ENCODE peak calls at places on chromosomes 11 and 22, in four cellular contexts. O, Z, R and G are unnamed samples. For H3K4me1, the result is how much of the 10 kb centered on the place peaks cover.

GRCh38 chr11:59273008-59273841 is 60.5 kb upstream of the MPEG1 start:
- DNase-seq in R (no peak), Z (no peak), O (no peak), G (no peak)

GRCh38 chr11:35237860-35238715 is 99.1 kb downstream of the CD44 start:
- DNase-seq in Z (no peak), R (no peak), O (no peak), G (no peak)

GRCh38 chr11:2531277-2531986 is 86.6 kb downstream of the KCNQ1 start:
- DNase-seq in O (peak), R (peak), Z (peak), G (peak)

GRCh38 chr11:17314232-17314547 is 37.4 kb upstream of the NCR3LG1 start:
- DNase-seq in R (no peak), O (no peak), Z (no peak), G (no peak)

GRCh38 chr11:69694781-69695180 is 9.0 kb downstream of the FGF19 start:
- DNase-seq in Z (no peak), O (no peak), R (peak), G (no peak)

GRCh38 chr22:22773979-22774738 is 113.5 kb upstream of the IGLL5 start:
- DNase-seq in Z (peak), R (no peak), O (no peak), G (no peak)

GRCh38 chr11:7167976-7168740 is 79.4 kb downstream of the RBMXL2 start:
- DNase-seq in R (no peak), Z (no peak), O (no peak), G (no peak)

GRCh38 chr22:20312396-20313191 is 7.3 kb downstream of the DGCR6L start:
- DNase-seq in R (peak), O (no peak), Z (peak), G (peak)

GRCh38 chr11:31810779-31811647 is at the start of gene PAX6:
- DNase-seq in R (peak), O (peak), Z (peak), G (peak)

GRCh38 chr22:23431337-23432072 is 148.6 kb downstream of the IGLL1 start:
- DNase-seq in R (no peak), O (no peak), Z (no peak), G (no peak)

GRCh38 chr11:44065161-44065571 is 904 bp upstream of the ACCS start:
- DNase-seq in O (no peak), R (no peak), Z (no peak), G (no peak)

GRCh38 chr11:5624489-5625278 is at the start of gene TRIM34:
- DNase-seq in O (peak), R (no peak), Z (peak), G (no peak)

GRCh38 chr11:118621071-118621815 is 13.8 kb downstream of the PHLDB1 start:
- DNase-seq in R (peak), Z (peak), O (no peak), G (peak)

GRCh38 chr11:77038029-77038824 is 4.0 kb downstream of the B3GNT6 start:
- DNase-seq in Z (no peak), R (no peak), O (no peak), G (no peak)

GRCh38 chr22:41481131-41481830 is 12.4 kb downstream of the ACO2 start:
- DNase-seq in O (no peak), Z (peak), R (peak), G (no peak)

GRCh38 chr22:28903719-28904118 is 20.3 kb downstream of the ZNRF3 start:
- DNase-seq in Z (no peak), O (no peak), R (peak), G (no peak)

GRCh38 chr11:119166368-119167076 is 2.0 kb upstream of the NLRX1 start:
- DNase-seq in R (no peak), O (peak), Z (no peak), G (no peak)

GRCh38 chr22:17910561-17911311 is 113.6 kb downstream of the MICAL3 start:
- DNase-seq in O (peak), Z (peak), R (peak), G (peak)

GRCh38 chr22:40206561-40206960 is 28.8 kb downstream of the TNRC6B start:
- DNase-seq in O (no peak), Z (no peak), R (no peak), G (no peak)

GRCh38 chr11:57290288-57290687 is 34.5 kb downstream of the TNKS1BP1 start:
- DNase-seq in Z (no peak), R (no peak), O (no peak), G (no peak)

GRCh38 chr22:28953976-28954880 is 70.9 kb downstream of the ZNRF3 start:
- DNase-seq in R (no peak), Z (no peak), O (no peak), G (no peak)

DNA sequence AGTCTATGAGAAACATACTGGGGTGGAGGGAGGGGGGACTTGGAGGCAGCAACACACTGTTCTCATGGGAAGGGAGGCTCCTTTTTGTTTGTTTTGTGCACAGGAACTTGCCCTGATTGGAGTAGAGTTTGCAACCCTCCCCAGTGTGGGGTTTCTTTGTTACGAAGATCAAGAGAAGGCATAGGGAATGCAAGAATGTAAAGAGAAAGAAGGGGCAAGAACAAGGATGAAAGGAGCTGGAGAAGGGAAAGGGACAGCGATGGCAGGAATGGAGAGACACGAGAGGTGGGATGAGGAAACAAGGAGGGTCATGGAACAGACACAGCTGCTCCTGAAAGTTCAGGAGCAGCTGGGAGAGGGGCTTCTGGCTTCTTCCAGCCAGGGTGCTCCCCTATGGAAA is 611.7 kb downstream of the NTM start:
- DNase-seq in R (no peak), O (no peak), Z (no peak), G (no peak)
- H3K4me1 ChIP-seq in R (under half), O (under half), Z (under half), G (under half)

DNA sequence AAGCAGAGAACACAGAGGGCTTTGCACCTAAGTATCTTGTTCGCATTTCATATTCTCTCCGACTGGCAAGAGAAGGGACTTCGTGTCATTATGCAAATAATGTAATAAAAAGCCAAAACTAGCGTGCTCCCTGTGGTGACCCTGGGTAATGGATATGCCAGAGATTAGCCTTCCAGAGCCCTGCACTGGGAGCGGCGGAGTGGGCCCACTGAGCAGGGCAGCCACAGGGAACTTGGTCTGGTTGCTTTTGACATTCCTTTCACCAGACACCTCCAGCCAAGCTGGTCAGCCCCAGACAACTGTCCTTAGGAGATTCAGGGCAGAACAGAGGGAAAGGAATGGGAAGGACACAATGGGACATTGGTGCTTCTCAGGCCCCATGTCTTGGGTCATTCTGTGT is 56.1 kb downstream of the FLI1 start:
- DNase-seq in R (no peak), O (no peak), Z (no peak), G (no peak)
- H3K4me1 ChIP-seq in R (under half), O (under half), Z (under half), G (under half)

DNA sequence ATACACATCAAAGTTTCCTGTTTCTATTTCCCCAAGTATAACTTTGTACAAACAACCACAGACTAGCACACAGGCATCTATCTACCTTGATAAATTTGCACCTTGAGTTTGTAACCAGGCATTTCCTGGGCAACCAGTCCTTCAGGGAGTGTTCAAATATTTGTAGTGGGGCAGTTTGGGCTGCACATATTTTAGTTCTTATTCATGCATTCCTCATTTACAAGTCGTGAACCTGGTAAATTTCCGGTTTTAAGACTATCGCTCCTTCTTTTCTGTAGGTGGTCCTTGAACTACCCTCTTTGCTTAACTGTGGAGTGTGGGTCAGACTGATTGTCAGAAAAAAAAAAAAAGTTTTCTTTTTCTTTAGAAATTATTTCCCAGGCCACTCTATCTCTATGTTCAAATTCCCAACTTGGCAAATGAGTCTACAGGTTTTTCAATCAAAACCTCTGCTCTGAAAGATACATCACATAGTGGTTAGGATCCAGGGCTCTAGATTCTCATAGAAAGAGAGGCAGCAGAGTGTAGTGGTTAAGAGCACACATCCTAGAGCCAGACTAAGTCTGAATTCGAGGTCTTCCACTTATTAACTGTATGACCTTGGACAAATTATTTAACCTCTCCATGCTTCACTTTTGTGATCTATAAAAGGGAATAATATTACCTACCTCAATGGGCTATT is 201.5 kb downstream of the SOX6 start:
- DNase-seq in Z (no peak), O (peak), R (no peak), G (no peak)
- H3K4me1 ChIP-seq in Z (under half), O (half or more), R (under half), G (under half)

GRCh38 chr11:98979212-98979611 is 41.5 kb upstream of the CNTN5 start:
- DNase-seq in R (no peak), Z (no peak), O (no peak), G (no peak)
- H3K4me1 ChIP-seq in R (under half), Z (under half), O (under half), G (under half)

GRCh38 chr22:35555941-35556547 is 15.4 kb downstream of the RASD2 start:
- DNase-seq in Z (no peak), O (no peak), R (no peak), G (no peak)

GRCh38 chr22:35555351-35555915 is 14.8 kb downstream of the RASD2 start:
- DNase-seq in Z (no peak), O (no peak), R (no peak), G (no peak)

GRCh38 chr22:35552846-35553245 is 12.2 kb downstream of the RASD2 start:
- DNase-seq in R (no peak), O (no peak), Z (no peak), G (no peak)

GRCh38 chr22:35553341-35553740 is 12.7 kb downstream of the RASD2 start:
- DNase-seq in R (no peak), Z (no peak), O (no peak), G (no peak)

DNA sequence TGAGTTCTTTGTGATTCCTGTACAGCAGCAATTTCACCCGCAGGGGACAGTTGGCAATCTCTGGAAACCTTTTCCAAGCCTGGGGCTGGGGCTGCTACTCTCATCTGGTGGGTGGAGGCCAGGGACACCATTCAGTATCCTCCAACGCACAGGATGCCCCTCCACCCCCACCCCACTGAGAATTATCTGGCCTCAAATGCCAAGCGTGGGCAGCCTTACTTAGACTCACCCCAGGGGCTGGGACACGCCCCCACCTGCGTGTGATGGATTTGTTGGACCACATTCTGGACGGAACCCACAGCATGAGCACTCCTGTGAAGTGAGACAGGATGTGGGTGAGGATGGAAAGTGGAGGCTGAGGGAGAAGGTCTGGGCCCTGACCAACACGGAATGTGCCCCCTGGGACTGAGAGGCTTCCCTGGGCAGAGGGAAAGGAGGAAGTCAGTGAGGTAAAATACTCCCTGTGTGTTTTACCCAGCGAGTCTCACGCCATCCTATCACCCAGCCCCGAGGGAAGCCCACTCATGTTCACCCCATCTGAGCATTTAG is 13.7 kb downstream of the RASD2 start:
- DNase-seq in O (no peak), R (no peak), Z (no peak), G (no peak)
- H3K4me1 ChIP-seq in O (under half), R (under half), Z (under half), G (under half)

DNA sequence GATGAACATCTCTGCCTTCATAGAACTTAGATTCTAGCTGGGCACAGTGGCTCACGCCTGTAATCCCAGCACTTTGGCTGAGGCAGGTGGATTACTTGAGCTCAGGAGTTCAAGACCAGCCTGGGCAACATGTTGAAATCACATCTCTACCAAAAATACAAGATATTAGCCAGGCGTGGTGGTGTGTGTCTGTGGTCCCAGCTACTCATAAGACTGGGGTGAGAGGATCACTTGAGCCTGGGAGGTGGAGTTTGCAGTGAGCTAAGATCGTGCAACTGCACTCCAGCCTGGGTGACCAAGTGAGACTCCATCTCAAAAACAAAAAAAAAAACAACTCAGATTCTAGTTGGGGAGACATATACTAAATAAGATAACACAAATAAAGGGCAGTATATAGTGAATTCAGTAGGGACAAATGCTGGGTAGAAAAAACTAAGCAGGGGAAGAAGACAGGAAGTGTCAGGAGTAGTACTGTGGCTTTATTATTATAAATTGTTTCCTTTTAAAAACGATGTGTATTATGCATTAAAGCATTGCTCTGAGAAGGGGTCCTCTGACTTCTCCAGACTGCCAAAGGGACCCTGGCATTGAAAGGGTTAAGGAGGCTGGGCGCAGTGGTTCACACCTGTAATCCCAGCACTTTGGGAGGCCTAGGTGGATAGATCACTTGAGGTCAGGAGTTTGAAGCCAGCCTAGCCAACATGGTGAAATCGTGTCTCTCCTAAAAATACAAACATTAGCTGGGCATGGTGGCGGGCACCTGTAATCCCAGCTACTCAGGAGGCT is 46.7 kb downstream of the PACS1 start:
- DNase-seq in O (no peak), R (no peak), Z (no peak), G (no peak)
- H3K4me1 ChIP-seq in O (half or more), R (under half), Z (under half), G (under half)

GRCh38 chr11:73189315-73189714 is 28.8 kb upstream of the P2RY2 start:
- DNase-seq in O (no peak), Z (no peak), R (no peak), G (peak)
- H3K4me1 ChIP-seq in O (half or more), Z (under half), R (under half), G (half or more)

GRCh38 chr11:96055706-96056387 is 131.9 kb upstream of the MTMR2 start:
- DNase-seq in Z (no peak), R (no peak), O (no peak), G (no peak)
- H3K4me1 ChIP-seq in Z (under half), R (under half), O (under half), G (under half)

GRCh38 chr22:36156119-36156514 is 4.4 kb downstream of the APOL3 start:
- DNase-seq in O (no peak), Z (no peak), R (no peak), G (no peak)
- H3K4me1 ChIP-seq in O (under half), Z (half or more), R (under half), G (under half)